ENCODE peak calls at places on chromosomes 5 and 9, in four cellular contexts. One of them, this sample, is unnamed.

GRCh38 chr9:4590430-4591122 is 71.5 kb upstream of the PLPP6 start:
- DNase-seq in heart right ventricle: no peak
- DNase-seq in pancreas: no peak
- DNase-seq in A549: no peak
- DNase-seq in this sample: peak; percentile 63

GRCh38 chr5:96175090-96175489 is 213.4 kb upstream of the ELL2 start:
- DNase-seq in A549: peak; percentile 28
- DNase-seq in pancreas: no peak
- DNase-seq in heart right ventricle: no peak
- DNase-seq in this sample: no peak

GRCh38 chr5:133820516-133820915 is 147.9 kb downstream of the C5orf15 start:
- DNase-seq in pancreas: no peak
- DNase-seq in heart right ventricle: no peak
- DNase-seq in A549: no peak
- DNase-seq in this sample: peak; percentile 46

GRCh38 chr5:81209869-81210268 is 23.3 kb upstream of the CKMT2 start:
- DNase-seq in heart right ventricle: no peak
- DNase-seq in A549: no peak
- DNase-seq in pancreas: no peak
- DNase-seq in this sample: no peak

GRCh38 chr5:118506453-118506852 is 481.9 kb downstream of the DTWD2 start:
- DNase-seq in pancreas: no peak
- DNase-seq in A549: no peak
- DNase-seq in heart right ventricle: no peak
- DNase-seq in this sample: no peak

GRCh38 chr9:132780230-132781007 is 97.7 kb downstream of the AK8 start:
- DNase-seq in A549: no peak
- DNase-seq in pancreas: no peak
- DNase-seq in heart right ventricle: no peak
- DNase-seq in this sample: no peak

GRCh38 chr9:16688814-16689213 is 181.7 kb downstream of the BNC2 start:
- DNase-seq in pancreas: no peak
- DNase-seq in A549: no peak
- DNase-seq in heart right ventricle: no peak
- DNase-seq in this sample: peak; percentile 45

GRCh38 chr9:131839281-131840084 is 99.6 kb upstream of the RAPGEF1 start:
- DNase-seq in A549: no peak
- DNase-seq in pancreas: no peak
- DNase-seq in heart right ventricle: no peak
- DNase-seq in this sample: peak; percentile 71

GRCh38 chr9:131984564-131984963 is 95.1 kb downstream of the MED27 start:
- DNase-seq in heart right ventricle: no peak
- DNase-seq in pancreas: no peak
- DNase-seq in A549: no peak
- DNase-seq in this sample: peak; percentile 18

GRCh38 chr9:135244751-135245221 is 157.3 kb downstream of the OLFM1 start:
- DNase-seq in pancreas: peak; percentile 81
- DNase-seq in A549: no peak
- DNase-seq in heart right ventricle: peak; percentile 41
- DNase-seq in this sample: no peak

GRCh38 chr9:132401791-132402190 is 4.8 kb downstream of the TTF1 start:
- DNase-seq in A549: no peak
- DNase-seq in pancreas: no peak
- DNase-seq in heart right ventricle: no peak
- DNase-seq in this sample: no peak

GRCh38 chr5:124742983-124743533 is 3.4 kb downstream of the ZNF608 start:
- DNase-seq in pancreas: no peak
- DNase-seq in heart right ventricle: no peak
- DNase-seq in A549: no peak
- DNase-seq in this sample: peak; percentile 88

GRCh38 chr9:32430720-32431119 is 46.3 kb downstream of the ACO1 start:
- DNase-seq in heart right ventricle: no peak
- DNase-seq in A549: no peak
- DNase-seq in pancreas: no peak
- DNase-seq in this sample: peak; percentile 79

GRCh38 chr9:136122425-136123383 is 4.0 kb upstream of the TMEM250 start:
- DNase-seq in pancreas: peak; percentile 93
- DNase-seq in A549: peak; percentile 70
- DNase-seq in heart right ventricle: peak; percentile 85
- DNase-seq in this sample: peak; percentile 42

GRCh38 chr5:73564644-73565165 is 734 bp downstream of the ANKRA2 start:
- DNase-seq in pancreas: no peak
- DNase-seq in A549: no peak
- DNase-seq in heart right ventricle: no peak
- DNase-seq in this sample: peak; percentile 17

GRCh38 chr5:36682499-36682898 is 76.1 kb downstream of the SLC1A3 start:
- DNase-seq in heart right ventricle: no peak
- DNase-seq in pancreas: no peak
- DNase-seq in A549: no peak
- DNase-seq in this sample: no peak

GRCh38 chr9:91496351-91496750 is 72.7 kb upstream of the NFIL3 start:
- DNase-seq in heart right ventricle: no peak
- DNase-seq in A549: no peak
- DNase-seq in pancreas: no peak
- DNase-seq in this sample: no peak

GRCh38 chr5:145509336-145510150 is 325.6 kb downstream of the PRELID2 start:
- DNase-seq in A549: no peak
- DNase-seq in heart right ventricle: no peak
- DNase-seq in pancreas: no peak
- DNase-seq in this sample: no peak

DNA sequence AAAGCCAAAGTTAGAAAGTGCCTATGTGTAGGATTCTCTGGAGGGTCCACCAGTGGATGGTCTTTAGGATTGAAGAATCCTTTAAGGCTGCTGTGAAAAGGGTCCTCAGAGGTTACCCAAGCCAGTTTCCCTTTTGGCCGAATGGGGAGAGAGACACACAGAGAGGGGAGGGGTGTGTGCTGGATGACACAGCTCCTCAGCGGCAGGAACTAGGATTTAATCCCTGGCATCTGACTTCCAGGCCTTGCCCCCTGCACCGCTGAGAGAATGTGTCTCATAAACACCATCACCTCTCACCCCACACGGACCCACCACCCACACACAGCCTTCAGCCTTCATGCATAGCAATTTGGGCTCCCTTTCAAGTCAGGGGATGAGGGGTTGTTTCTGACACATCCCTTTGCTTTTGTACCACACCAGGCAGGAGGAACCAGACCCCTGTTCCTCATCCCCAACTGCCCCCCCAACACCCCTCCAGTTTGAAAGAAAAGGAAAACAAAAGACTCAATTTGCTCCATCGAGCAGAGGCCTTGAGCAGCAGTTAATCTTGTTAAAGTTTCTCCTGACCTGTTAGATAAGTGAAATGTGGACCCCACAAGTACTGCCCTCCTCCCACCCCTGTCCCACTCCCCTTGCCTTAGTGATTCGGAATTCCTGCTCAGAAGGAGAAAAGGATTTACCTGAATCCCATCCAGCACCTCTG is 4.0 kb downstream of the PAPPA start:
- DNase-seq in A549: peak; percentile 65
- DNase-seq in pancreas: no peak
- DNase-seq in heart right ventricle: no peak
- DNase-seq in this sample: peak; percentile 73
- H3K4me3 ChIP-seq in A549: peak overlapping the region; percentile 87
- H3K4me3 ChIP-seq in pancreas: no peak overlapping the region
- H3K4me3 ChIP-seq in heart right ventricle: peak overlapping the region; percentile 3
- H3K4me3 ChIP-seq in this sample: peak overlapping the region; percentile 89

GRCh38 chr9:113216406-113216805 is 4.7 kb downstream of the FKBP15 start:
- DNase-seq in pancreas: no peak
- DNase-seq in heart right ventricle: no peak
- DNase-seq in A549: no peak
- DNase-seq in this sample: no peak

GRCh38 chr9:113219186-113219936 is 1.7 kb downstream of the FKBP15 start:
- DNase-seq in A549: no peak
- DNase-seq in heart right ventricle: no peak
- DNase-seq in pancreas: no peak
- DNase-seq in this sample: no peak

GRCh38 chr9:113219972-113220371 is 1.1 kb downstream of the FKBP15 start:
- DNase-seq in heart right ventricle: no peak
- DNase-seq in pancreas: no peak
- DNase-seq in A549: no peak
- DNase-seq in this sample: peak; percentile 62

GRCh38 chr9:113210815-113211214 is 10.3 kb downstream of the FKBP15 start:
- DNase-seq in A549: no peak
- DNase-seq in heart right ventricle: no peak
- DNase-seq in pancreas: no peak
- DNase-seq in this sample: no peak

DNA sequence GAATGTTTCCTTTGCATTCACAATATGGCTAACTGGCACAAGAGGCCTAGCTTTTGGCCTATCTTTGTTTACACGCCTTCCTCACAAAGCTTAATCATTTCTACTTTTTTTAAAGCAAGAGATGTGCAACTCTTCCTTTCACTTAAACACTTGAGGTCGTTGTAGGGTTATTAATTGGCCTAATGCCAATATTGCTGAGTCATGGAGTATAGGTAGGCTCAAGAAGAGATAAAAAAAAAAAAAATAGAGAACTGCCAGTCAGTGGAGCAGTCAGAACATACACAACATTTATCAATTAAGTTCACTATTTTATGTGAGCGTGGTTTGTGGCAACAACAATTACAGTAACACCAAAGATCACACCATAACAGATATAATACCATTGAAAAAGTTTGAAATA is 5.9 kb downstream of the FKBP15 start:
- DNase-seq in A549: no peak
- DNase-seq in heart right ventricle: no peak
- DNase-seq in pancreas: no peak
- DNase-seq in this sample: peak; percentile 89
- TF ChIP-seq CTCF in A549: no peak
- TF ChIP-seq CTCF in heart right ventricle: no peak
- TF ChIP-seq CTCF in pancreas: no peak
- TF ChIP-seq CTCF in this sample: no peak

DNA sequence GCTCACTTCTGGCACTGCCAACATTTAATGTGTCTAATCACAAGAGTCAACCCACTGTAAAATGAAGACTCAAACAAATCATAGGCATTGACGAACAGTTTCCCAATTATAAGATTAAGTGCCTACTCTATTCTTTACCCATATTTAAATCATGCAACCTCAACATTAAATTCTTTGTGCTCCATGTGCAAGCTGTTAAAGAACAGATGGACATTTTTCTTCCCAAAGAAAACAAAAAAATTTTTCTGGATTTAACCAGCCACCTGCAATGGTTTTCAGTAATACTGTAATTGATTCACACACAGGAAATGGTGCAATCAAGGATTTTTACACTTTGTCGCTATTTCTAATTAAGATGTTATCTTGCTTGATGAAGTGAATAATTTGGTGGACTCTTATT is 3.6 kb downstream of the HNRNPK start:
- DNase-seq in pancreas: no peak
- DNase-seq in A549: no peak
- DNase-seq in heart right ventricle: no peak
- DNase-seq in this sample: no peak
- H3K4me3 ChIP-seq in pancreas: no peak overlapping the region
- H3K4me3 ChIP-seq in A549: no peak overlapping the region
- H3K4me3 ChIP-seq in heart right ventricle: no peak overlapping the region
- H3K4me3 ChIP-seq in this sample: no peak overlapping the region

GRCh38 chr5:170407062-170407461 is 17.9 kb upstream of the KCNMB1 start:
- DNase-seq in heart right ventricle: no peak
- DNase-seq in A549: no peak
- DNase-seq in pancreas: no peak
- DNase-seq in this sample: no peak

GRCh38 chr5:170404398-170404797 is 15.2 kb upstream of the KCNMB1 start:
- DNase-seq in A549: no peak
- DNase-seq in heart right ventricle: no peak
- DNase-seq in pancreas: no peak
- DNase-seq in this sample: no peak

GRCh38 chr5:170405822-170406221 is 16.7 kb upstream of the KCNMB1 start:
- DNase-seq in heart right ventricle: no peak
- DNase-seq in A549: no peak
- DNase-seq in pancreas: no peak
- DNase-seq in this sample: no peak

GRCh38 chr5:170402508-170402907 is 13.3 kb upstream of the KCNMB1 start:
- DNase-seq in pancreas: no peak
- DNase-seq in A549: no peak
- DNase-seq in heart right ventricle: no peak
- DNase-seq in this sample: no peak

DNA sequence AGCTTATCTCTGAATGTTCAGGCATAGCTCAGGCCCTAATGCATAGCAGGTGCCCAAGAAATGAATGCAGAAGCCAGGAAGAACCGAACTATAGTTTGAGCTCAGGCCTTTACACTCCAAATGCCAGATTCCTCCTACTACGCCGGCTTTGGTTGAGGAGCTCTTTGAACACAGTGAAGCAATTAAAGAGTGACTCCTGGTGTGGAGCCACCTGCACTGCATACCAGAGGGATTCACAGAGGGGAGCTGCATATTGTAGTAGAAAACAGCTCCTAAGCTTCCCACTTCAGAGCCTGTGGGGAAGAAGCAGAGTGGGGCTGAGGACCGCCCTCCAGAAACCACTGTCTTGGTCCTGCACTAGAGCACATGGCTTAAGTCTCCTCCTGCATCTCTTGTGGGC is 14.5 kb upstream of the KCNMB1 start:
- DNase-seq in heart right ventricle: no peak
- DNase-seq in pancreas: no peak
- DNase-seq in A549: no peak
- DNase-seq in this sample: no peak
- TF ChIP-seq CTCF in heart right ventricle: peak; percentile 22
- TF ChIP-seq CTCF in pancreas: no peak
- TF ChIP-seq CTCF in A549: no peak
- TF ChIP-seq CTCF in this sample: peak; percentile 27

GRCh38 chr9:89606567-89607311 is 1.9 kb downstream of the GADD45G start:
- DNase-seq in heart right ventricle: peak; percentile 34
- DNase-seq in pancreas: no peak
- DNase-seq in A549: no peak
- DNase-seq in this sample: peak; percentile 8
- H3K4me3 ChIP-seq in heart right ventricle: peak overlapping the region; percentile 87
- H3K4me3 ChIP-seq in pancreas: peak overlapping the region; percentile 88
- H3K4me3 ChIP-seq in A549: no peak overlapping the region
- H3K4me3 ChIP-seq in this sample: no peak overlapping the region

DNA sequence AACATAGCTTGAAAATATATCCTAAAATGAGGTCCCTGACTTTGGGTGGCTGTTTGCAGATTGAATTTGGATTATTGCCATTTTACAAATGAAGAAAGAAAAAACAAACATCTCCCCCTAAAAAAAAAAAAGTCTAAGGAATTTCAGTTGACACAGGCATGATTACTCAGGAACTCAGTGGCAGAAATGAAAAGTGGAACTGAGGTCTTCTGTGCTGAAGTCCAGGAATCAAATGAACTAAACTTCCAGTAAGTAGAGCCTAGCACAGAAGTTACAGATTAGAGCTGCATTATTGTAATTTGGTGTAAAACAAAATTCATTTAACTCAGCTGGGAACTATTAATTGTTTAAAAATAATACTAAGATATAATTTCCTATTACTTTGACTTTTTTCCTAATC is 26.7 kb downstream of the FAM170A start:
- DNase-seq in pancreas: no peak
- DNase-seq in heart right ventricle: no peak
- DNase-seq in A549: no peak
- DNase-seq in this sample: no peak
- TF ChIP-seq CTCF in pancreas: no peak
- TF ChIP-seq CTCF in heart right ventricle: no peak
- TF ChIP-seq CTCF in A549: no peak
- TF ChIP-seq CTCF in this sample: no peak

This sample was measured in choroid plexus epithelial cell.